ENCODE peak calls at places on chromosomes 13 and 19, in eight cellular contexts. G, X, H, V, I, P, M and A are unnamed samples.

GRCh38 chr19:43469160-43469480 is 3.7 kb upstream of the LYPD3 start:
- DNase-seq in I (no peak), H (no peak), M (no peak), V (no peak), G (peak), P (no peak), X (no peak), A (no peak)

GRCh38 chr19:12994701-12995595 is at the start of gene NFIX:
- DNase-seq in V (peak), G (peak), H (peak), M (peak), X (peak), P (no peak), I (peak), A (peak)

GRCh38 chr19:39083599-39083982 is 577 bp upstream of the ACP7 start:
- DNase-seq in P (no peak), X (no peak), I (no peak), G (peak), M (no peak), V (no peak), H (no peak), A (no peak)

GRCh38 chr19:4238831-4239230 is 8.0 kb upstream of the YJU2 start:
- DNase-seq in I (no peak), X (no peak), V (no peak), P (no peak), M (no peak), H (no peak), G (no peak), A (no peak)

GRCh38 chr13:33639640-33640080 is 178.3 kb upstream of the RFC3 start:
- DNase-seq in I (no peak), V (no peak), G (no peak), P (no peak), X (no peak), H (no peak), M (no peak), A (no peak)

GRCh38 chr13:40401911-40402776 is 264.3 kb downstream of the FOXO1 start:
- DNase-seq in H (peak), P (peak), X (peak), I (peak), G (no peak), M (peak), V (peak), A (peak)

GRCh38 chr19:57403737-57404537 is 7.0 kb upstream of the ZNF17 start:
- DNase-seq in I (no peak), H (no peak), P (no peak), X (no peak), M (no peak), V (no peak), G (no peak), A (no peak)

GRCh38 chr19:5953680-5954213 is 24.2 kb downstream of the RANBP3 start:
- DNase-seq in X (no peak), P (no peak), G (no peak), H (no peak), V (no peak), M (no peak), I (peak), A (no peak)

GRCh38 chr13:40673061-40673397 is 6.6 kb upstream of the FOXO1 start:
- DNase-seq in H (no peak), I (no peak), X (no peak), V (no peak), M (no peak), P (no peak), G (no peak), A (no peak)

GRCh38 chr13:30864352-30865130 is 41.5 kb upstream of the MEDAG start:
- DNase-seq in V (peak), G (no peak), M (no peak), H (no peak), P (peak), X (no peak), I (no peak), A (no peak)

GRCh38 chr13:109669234-109669612 is 117.2 kb downstream of the IRS2 start:
- DNase-seq in G (no peak), V (no peak), M (no peak), P (peak), I (no peak), H (peak), X (no peak), A (no peak)

GRCh38 chr19:9962623-9963290 is 26.4 kb upstream of the OLFM2 start:
- DNase-seq in H (no peak), P (peak), G (no peak), V (no peak), X (no peak), M (no peak), I (no peak), A (no peak)

GRCh38 chr13:107099661-107100060 is 531.7 kb upstream of the ARGLU1 start:
- DNase-seq in H (no peak), P (no peak), I (no peak), V (no peak), X (no peak), M (no peak), G (no peak), A (no peak)

GRCh38 chr13:28541966-28542365 is 47.0 kb upstream of the FLT1 start:
- DNase-seq in X (no peak), H (no peak), G (no peak), P (no peak), M (no peak), V (no peak), I (no peak), A (no peak)

GRCh38 chr13:33285420-33286124 is at the start of gene STARD13:
- DNase-seq in X (peak), M (no peak), I (peak), P (peak), V (peak), H (peak), G (no peak), A (peak)

GRCh38 chr13:43145556-43145955 is 122.2 kb downstream of the DNAJC15 start:
- DNase-seq in I (no peak), P (no peak), G (no peak), M (no peak), X (no peak), V (no peak), H (no peak), A (no peak)
- H3K27ac ChIP-seq in I (no peak), P (no peak), G (no peak), M (no peak), X (no peak), V (no peak), H (no peak), A (no peak)

GRCh38 chr19:1153891-1154730 is 20.0 kb downstream of the SBNO2 start:
- DNase-seq in M (no peak), V (no peak), P (no peak), I (no peak), H (no peak), X (no peak), G (no peak), A (no peak)

GRCh38 chr19:1156305-1156801 is 17.7 kb downstream of the SBNO2 start:
- DNase-seq in V (no peak), M (no peak), G (no peak), H (no peak), P (no peak), X (no peak), I (no peak), A (no peak)

GRCh38 chr19:1156830-1157615 is 17.0 kb downstream of the SBNO2 start:
- DNase-seq in V (no peak), G (no peak), X (no peak), M (no peak), I (no peak), H (no peak), P (no peak), A (no peak)

GRCh38 chr19:1155352-1156304 is 18.4 kb downstream of the SBNO2 start:
- DNase-seq in I (no peak), H (peak), M (no peak), G (no peak), P (no peak), X (no peak), V (no peak), A (no peak)

GRCh38 chr19:1154731-1155351 is 19.2 kb downstream of the SBNO2 start:
- DNase-seq in X (peak), V (peak), P (no peak), G (no peak), M (no peak), I (no peak), H (peak), A (peak)
- H3K4me3 ChIP-seq in X (no peak), V (peak), P (no peak), G (no peak), M (no peak), I (no peak), H (peak), A (no peak)

DNA sequence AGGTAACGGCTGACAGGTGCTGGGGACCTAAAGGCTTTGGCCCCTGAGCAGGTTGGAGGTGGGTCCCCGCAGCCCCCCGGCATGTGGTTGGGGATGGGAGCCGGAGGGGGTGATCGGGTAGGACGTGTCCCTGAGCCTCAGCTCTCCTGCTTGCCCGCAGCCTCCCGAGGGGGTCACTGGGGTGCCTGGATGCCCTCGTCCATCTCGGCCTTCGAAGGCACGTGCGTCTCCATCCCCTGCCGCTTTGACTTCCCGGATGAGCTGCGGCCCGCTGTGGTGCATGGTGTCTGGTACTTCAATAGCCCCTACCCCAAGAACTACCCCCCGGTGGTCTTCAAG is 3.5 kb downstream of the MAG start:
- DNase-seq in P (no peak), V (no peak), M (no peak), H (no peak), I (no peak), X (no peak), G (no peak), A (no peak)
- H3K27ac ChIP-seq in P (no peak), V (no peak), M (no peak), H (no peak), I (no peak), X (no peak), G (no peak), A (no peak)

DNA sequence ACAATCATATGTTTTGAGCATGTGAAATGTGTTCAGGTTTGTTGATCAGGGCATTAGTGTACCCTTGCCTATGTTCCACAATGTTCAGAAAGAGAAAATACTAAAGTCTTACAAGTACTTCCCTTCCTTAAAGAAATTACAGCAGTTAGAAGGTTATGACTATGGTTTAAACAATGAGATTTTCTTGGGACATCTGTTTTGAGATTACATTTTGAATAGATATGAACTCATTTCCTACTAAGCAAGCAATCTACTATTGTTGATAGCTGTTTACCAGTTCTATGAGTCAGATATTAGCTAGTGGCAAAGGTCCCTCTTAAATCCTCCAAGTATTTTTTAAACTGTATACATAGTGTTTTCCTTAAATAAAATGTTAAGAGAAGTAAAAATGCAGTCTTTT is 241.3 kb downstream of the DACH1 start:
- DNase-seq in M (no peak), I (peak), G (no peak), P (no peak), V (no peak), H (no peak), X (no peak), A (no peak)
- H3K4me3 ChIP-seq in M (no peak), I (no peak), G (no peak), P (no peak), V (no peak), H (no peak), X (no peak), A (no peak)

DNA sequence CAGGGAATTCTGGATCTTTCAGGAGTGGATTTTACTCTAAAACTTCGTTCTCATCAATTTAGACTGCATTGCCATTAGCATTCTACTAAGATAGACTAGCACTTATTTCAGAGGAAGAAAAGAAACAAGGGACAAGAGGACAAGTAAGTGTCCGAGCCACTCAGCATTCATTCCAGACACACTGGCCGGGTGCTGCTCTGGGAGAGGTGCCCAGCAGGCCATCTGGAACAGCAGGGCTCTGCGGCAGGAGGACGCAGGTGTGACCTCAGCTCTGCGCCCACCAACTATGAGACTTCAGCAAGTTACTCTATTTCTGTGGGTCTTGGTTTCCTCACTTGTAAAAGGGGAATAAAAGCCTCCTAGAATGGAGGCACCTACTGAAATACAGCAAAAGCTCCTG is 4.2 kb downstream of the EPS15L1 start:
- DNase-seq in M (no peak), G (no peak), H (no peak), V (no peak), P (no peak), I (no peak), X (no peak), A (peak)
- H3K27ac ChIP-seq in M (no peak), G (no peak), H (no peak), V (no peak), P (no peak), I (no peak), X (no peak), A (peak)

GRCh38 chr19:50327461-50328256 is 1.5 kb downstream of the KCNC3 start:
- DNase-seq in X (no peak), G (no peak), V (no peak), P (no peak), I (no peak), H (no peak), M (no peak), A (no peak)
- H3K4me3 ChIP-seq in X (no peak), G (no peak), V (no peak), P (no peak), I (no peak), H (no peak), M (no peak), A (no peak)

GRCh38 chr19:34404109-34404909 is at the start of gene PDCD2L:
- DNase-seq in P (peak), G (peak), M (peak), I (peak), X (peak), H (peak), V (peak), A (peak)
- H3K27ac ChIP-seq in P (peak), G (peak), M (peak), I (peak), X (peak), H (no peak), V (no peak), A (peak)

GRCh38 chr19:35959968-35960320 is 23.8 kb downstream of the LRFN3 start:
- DNase-seq in G (no peak), H (no peak), I (no peak), M (no peak), P (no peak), V (no peak), X (no peak), A (no peak)
- H3K4me3 ChIP-seq in G (peak), H (no peak), I (no peak), M (peak), P (no peak), V (no peak), X (no peak), A (no peak)

GRCh38 chr13:41707192-41707858 is 250.0 kb downstream of the RGCC start:
- DNase-seq in H (no peak), V (no peak), P (no peak), I (no peak), X (no peak), M (no peak), G (no peak), A (no peak)
- H3K27ac ChIP-seq in H (no peak), V (peak), P (no peak), I (no peak), X (no peak), M (no peak), G (no peak), A (peak)